ENCODE peak calls at places on chromosomes 3 and 15, in five cellular contexts. L is stomach, Y is colonic mucosa, E is Panc1, T is cardiac muscle cell. V is an unnamed sample.

GRCh38 chr3:149004622-149005021 is 13.3 kb downstream of the GYG1 start:
- DNase-seq in Y (no peak), L (no peak), T (no peak), E (no peak), V (no peak)

GRCh38 chr15:38427380-38427779 is 26.5 kb upstream of the FAM98B start:
- DNase-seq in T (no peak), E (no peak), L (no peak), Y (no peak), V (no peak)

GRCh38 chr3:150308481-150308918 is 99.6 kb upstream of the TSC22D2 start:
- DNase-seq in Y (peak; percentile 75), L (peak; percentile 42), T (no peak), E (no peak), V (no peak)

GRCh38 chr3:59496250-59496649 is 446.4 kb upstream of the CFAP20DC start:
- DNase-seq in L (no peak), T (no peak), Y (no peak), E (no peak), V (no peak)

GRCh38 chr15:90644946-90645725 is 72.0 kb upstream of the BLM start:
- DNase-seq in E (no peak), T (no peak), Y (no peak), L (no peak), V (no peak)

GRCh38 chr3:194985031-194985578 is 285.9 kb downstream of the XXYLT1 start:
- DNase-seq in L (peak; percentile 74), E (no peak), T (peak; percentile 66), Y (peak; percentile 77), V (peak; percentile 26)

GRCh38 chr3:35408882-35409281 is 230.4 kb upstream of the ARPP21 start:
- DNase-seq in L (no peak), E (no peak), Y (no peak), T (no peak), V (no peak)

GRCh38 chr15:58227706-58228543 is 89.7 kb downstream of the AQP9 start:
- DNase-seq in E (peak; percentile 67), T (peak; percentile 83), Y (peak; percentile 75), L (peak; percentile 78), V (peak; percentile 86)

GRCh38 chr15:59099162-59099685 is 5.7 kb upstream of the CCNB2 start:
- DNase-seq in E (no peak), Y (no peak), L (no peak), T (peak; percentile 9), V (no peak)

GRCh38 chr3:153927107-153927506 is 194.1 kb upstream of the ARHGEF26 start:
- DNase-seq in L (no peak), T (no peak), E (no peak), Y (no peak), V (peak; percentile 86)

DNA sequence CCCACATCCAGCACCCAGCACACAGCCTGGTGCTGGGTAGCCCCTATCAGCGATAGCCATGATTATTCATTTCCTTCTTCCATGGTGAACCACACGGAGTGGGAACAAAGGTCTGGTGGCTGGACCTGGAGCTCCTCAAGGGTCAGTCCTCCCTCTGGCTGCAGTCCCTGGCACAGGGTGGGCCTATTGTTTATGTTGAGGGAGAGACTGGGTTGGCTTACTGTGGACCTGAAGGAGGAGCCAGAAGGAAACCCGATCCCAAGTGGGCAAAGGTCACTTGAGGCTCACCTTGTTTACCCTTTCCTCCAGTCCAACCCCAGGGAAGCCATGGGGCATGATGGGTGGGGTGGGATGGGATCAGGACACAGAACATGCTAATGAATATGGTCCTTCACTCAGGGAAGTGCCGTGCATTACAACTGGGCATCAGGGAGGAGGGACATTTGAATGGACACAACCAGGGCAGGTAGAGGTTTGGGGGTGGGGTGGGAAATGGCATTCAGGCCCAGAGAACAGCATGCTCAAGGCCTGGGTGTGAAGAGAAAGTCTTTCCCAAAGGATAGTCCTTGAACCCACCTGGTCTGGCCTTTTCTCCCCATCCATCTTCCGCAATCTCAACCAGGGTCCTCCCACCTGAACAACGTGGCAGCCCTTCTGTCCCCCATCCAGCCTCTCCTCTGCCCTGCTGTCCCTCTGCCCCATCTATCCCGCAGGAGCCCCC is 1.4 kb upstream of the PRKCD start:
- DNase-seq in Y (peak; percentile 97), E (no peak), T (no peak), L (peak; percentile 94), V (no peak)
- H3K36me3 ChIP-seq in Y (no peaks in the 10 kb centered on the region), E (no peaks in the 10 kb centered on the region), T (no peaks in the 10 kb centered on the region), L (no peaks in the 10 kb centered on the region), V (no peaks in the 10 kb centered on the region)

DNA sequence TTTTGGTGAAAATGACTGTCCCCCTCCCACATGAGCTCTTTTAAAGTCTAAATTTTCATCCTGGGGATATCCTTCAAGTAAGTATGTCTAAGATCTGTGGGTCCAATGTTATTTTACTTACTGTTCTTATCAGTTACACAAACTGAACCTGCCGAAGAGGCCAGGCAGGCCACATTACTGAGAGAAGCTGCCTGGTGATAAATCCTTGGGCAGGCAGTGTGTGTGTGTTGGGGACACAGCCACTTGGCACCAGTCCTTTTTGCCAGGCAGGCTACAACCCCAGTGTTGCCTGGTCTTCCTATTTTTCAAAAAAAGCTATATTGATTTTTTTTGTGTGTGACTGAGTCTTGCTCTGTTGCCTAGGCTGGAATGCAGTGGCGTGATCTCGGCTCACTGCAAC is 50.6 kb upstream of the RASA2 start:
- DNase-seq in L (peak; percentile 53), T (peak; percentile 34), Y (no peak), E (no peak), V (no peak)
- H3K27ac ChIP-seq in L (peak overlapping the region; percentile 83), T (peak overlapping the region; percentile 75), Y (peak overlapping the region; percentile 66), E (no peak overlapping the region), V (no peak overlapping the region)

GRCh38 chr15:39745415-39745814 is 37.2 kb downstream of the FSIP1 start:
- DNase-seq in T (no peak), Y (peak; percentile 41), E (no peak), L (no peak), V (no peak)

GRCh38 chr15:39746714-39747276 is 35.8 kb downstream of the FSIP1 start:
- DNase-seq in Y (no peak), E (no peak), L (no peak), T (no peak), V (no peak)

GRCh38 chr15:39743611-39744010 is 39.0 kb downstream of the FSIP1 start:
- DNase-seq in E (no peak), T (no peak), L (no peak), Y (no peak), V (no peak)

GRCh38 chr15:39746176-39746575 is 36.5 kb downstream of the FSIP1 start:
- DNase-seq in L (no peak), Y (no peak), E (no peak), T (no peak), V (no peak)

GRCh38 chr15:39744334-39745103 is 38.1 kb downstream of the FSIP1 start:
- DNase-seq in T (no peak), E (no peak), Y (no peak), L (no peak), V (no peak)
- TF ChIP-seq CTCF in T (no peak), E (no peak), Y (no peak), L (no peak), V (no peak)

GRCh38 chr3:169984287-169984686 is 17.7 kb downstream of the SEC62 start:
- DNase-seq in E (no peak), L (peak; percentile 50), T (no peak), Y (no peak), V (no peak)
- H3K36me3 ChIP-seq in E (peaks cover 72% of the 10 kb centered on the region), L (peaks cover 64% of the 10 kb centered on the region), T (peaks cover 89% of the 10 kb centered on the region), Y (peaks cover 20% of the 10 kb centered on the region), V (peaks cover 93% of the 10 kb centered on the region)

GRCh38 chr3:119311191-119311925 is 17.2 kb downstream of the ARHGAP31 start:
- DNase-seq in E (no peak), Y (no peak), L (no peak), T (no peak), V (no peak)
- H3K27ac ChIP-seq in E (no peak overlapping the region), Y (no peak overlapping the region), L (no peak overlapping the region), T (no peak overlapping the region), V (no peak overlapping the region)

DNA sequence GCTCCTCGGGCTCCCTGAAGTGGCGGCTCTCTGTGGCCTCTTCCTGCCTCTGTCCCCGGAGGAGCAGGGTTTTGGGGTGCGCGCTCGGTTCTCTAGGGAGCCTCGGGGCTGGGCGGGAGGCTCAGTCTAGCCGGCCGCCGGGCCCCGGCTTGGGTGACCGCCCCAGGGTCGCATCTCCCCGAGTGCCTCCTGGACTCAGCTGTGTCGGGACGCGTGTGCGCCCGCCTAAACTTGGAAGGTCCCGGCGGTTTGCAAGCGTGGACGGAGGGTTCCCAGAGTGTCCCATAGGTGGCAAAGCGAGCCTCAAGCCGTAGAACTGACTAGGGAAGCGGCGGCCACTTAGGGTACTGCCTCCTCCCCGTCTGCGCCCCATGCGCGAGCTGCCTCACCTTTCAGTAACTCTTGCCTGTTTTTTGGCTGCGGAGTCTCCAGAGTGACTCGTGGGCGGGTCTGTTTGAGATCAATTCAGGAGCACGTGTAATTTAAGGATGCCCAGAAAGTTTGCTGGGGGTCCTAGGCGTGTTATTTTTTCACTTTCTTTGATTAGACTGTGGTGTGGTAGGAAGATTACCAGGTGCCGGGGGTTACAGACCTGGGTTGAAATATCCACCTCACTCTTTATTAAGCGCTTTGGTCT is 690 bp downstream of the ACTL6A start:
- DNase-seq in L (peak; percentile 67), E (peak; percentile 8), T (peak; percentile 85), Y (peak; percentile 61), V (peak; percentile 83)
- TF ChIP-seq CTCF in L (peak; percentile 81), E (peak; percentile 35), T (peak; percentile 40), Y (peak; percentile 57), V (peak; percentile 41)

GRCh38 chr3:52404391-52404790 is 40.5 kb downstream of the SEMA3G start:
- DNase-seq in T (no peak), E (no peak), Y (no peak), L (no peak), V (no peak)
- H3K36me3 ChIP-seq in T (peaks cover 54% of the 10 kb centered on the region), E (peaks cover 10% of the 10 kb centered on the region), Y (peaks cover 22% of the 10 kb centered on the region), L (peaks cover 58% of the 10 kb centered on the region), V (peaks cover 6% of the 10 kb centered on the region)

GRCh38 chr3:120440762-120441161 is 10.0 kb downstream of the FSTL1 start:
- DNase-seq in Y (no peak), E (no peak), L (no peak), T (no peak), V (no peak)

GRCh38 chr3:120442975-120443517 is 7.7 kb downstream of the FSTL1 start:
- DNase-seq in Y (no peak), T (peak; percentile 23), E (no peak), L (no peak), V (no peak)

GRCh38 chr3:120438971-120439370 is 11.8 kb downstream of the FSTL1 start:
- DNase-seq in Y (peak; percentile 69), T (no peak), E (no peak), L (no peak), V (no peak)

GRCh38 chr3:120440001-120440703 is 10.6 kb downstream of the FSTL1 start:
- DNase-seq in E (no peak), T (no peak), Y (no peak), L (no peak), V (no peak)

GRCh38 chr3:120441776-120442175 is 9.0 kb downstream of the FSTL1 start:
- DNase-seq in E (no peak), L (no peak), T (no peak), Y (no peak), V (no peak)
- H3K27ac ChIP-seq in E (no peak overlapping the region), L (peak overlapping the region; percentile 38), T (no peak overlapping the region), Y (no peak overlapping the region), V (no peak overlapping the region)

V was measured in A673.